ENCODE peak calls at places on chromosomes 12 and 14, in seven cellular contexts. T is HCT116, E is GM12878, P is endothelial cell of umbilical vein, V is HepG2, N is H1, L is K562. G is an unnamed sample.

GRCh38 chr12:100672075-100672592 is 98.7 kb downstream of the GAS2L3 start:
- DNase-seq in L (peak; percentile 66), T (no peak), P (peak; percentile 6), N (no peak), V (peak; percentile 24), E (no peak), G (peak; percentile 30)

GRCh38 chr12:21637985-21638891 is 19.4 kb downstream of the LDHB start:
- DNase-seq in V (no peak), E (no peak), N (no peak), P (no peak), L (no peak), T (no peak), G (no peak)

GRCh38 chr12:72010365-72010764 is 71.7 kb downstream of the TPH2 start:
- DNase-seq in N (no peak), P (no peak), V (no peak), T (no peak), L (no peak), E (no peak), G (no peak)

GRCh38 chr14:21087294-21088091 is 11.0 kb downstream of the ZNF219 start:
- DNase-seq in T (no peak), V (no peak), L (no peak), E (no peak), N (no peak), P (peak; percentile 85), G (peak; percentile 80)

GRCh38 chr12:24852420-24852819 is 96.5 kb downstream of the BCAT1 start:
- DNase-seq in E (no peak), V (no peak), P (peak; percentile 45), N (no peak), L (no peak), T (no peak), G (no peak)

GRCh38 chr14:58705066-58705465 is 67.3 kb downstream of the DACT1 start:
- DNase-seq in L (no peak), V (no peak), T (no peak), P (no peak), E (no peak), N (no peak), G (peak; percentile 21)

GRCh38 chr14:29927596-29928341 is at the start of gene PRKD1:
- DNase-seq in L (peak; percentile 71), P (peak; percentile 4), T (no peak), N (no peak), V (peak; percentile 28), E (no peak), G (peak; percentile 83)

GRCh38 chr12:3176754-3177153 is 99.6 kb downstream of the TSPAN9 start:
- DNase-seq in P (no peak), T (no peak), E (no peak), V (no peak), L (no peak), N (no peak), G (no peak)

GRCh38 chr14:49880267-49881064 is 12.4 kb upstream of the ARF6 start:
- DNase-seq in E (no peak), P (peak; percentile 13), N (no peak), L (no peak), T (no peak), V (no peak), G (no peak)

GRCh38 chr14:77198576-77198975 is 17.0 kb downstream of the TMEM63C start:
- DNase-seq in V (no peak), L (no peak), T (no peak), N (no peak), E (no peak), P (no peak), G (no peak)

GRCh38 chr12:88726806-88727722 is 146.8 kb upstream of the KITLG start:
- DNase-seq in E (no peak), N (no peak), V (no peak), T (no peak), L (no peak), P (no peak), G (no peak)

GRCh38 chr14:31420013-31420318 is 384 bp downstream of the HEATR5A start:
- DNase-seq in E (no peak), V (peak; percentile 90), N (no peak), L (peak; percentile 59), T (no peak), P (no peak), G (peak; percentile 75)

GRCh38 chr14:97005908-97006307 is 208.7 kb downstream of the VRK1 start:
- DNase-seq in L (no peak), E (no peak), T (no peak), N (no peak), P (no peak), V (no peak), G (no peak)

GRCh38 chr12:124774054-124774461 is 89.6 kb downstream of the SCARB1 start:
- DNase-seq in V (no peak), N (no peak), T (no peak), E (no peak), L (no peak), P (no peak), G (no peak)

GRCh38 chr12:5348491-5348890 is 83.4 kb upstream of the NTF3 start:
- DNase-seq in V (no peak), N (no peak), T (no peak), L (no peak), P (no peak), E (no peak), G (peak; percentile 12)

GRCh38 chr14:105537580-105538474 is 11.4 kb downstream of the TMEM121 start:
- DNase-seq in P (no peak), T (no peak), E (no peak), N (no peak), L (peak; percentile 78), V (no peak), G (peak; percentile 95)

GRCh38 chr12:122123761-122124145 is 45.2 kb downstream of the MLXIP start:
- DNase-seq in E (no peak), L (no peak), P (no peak), N (no peak), T (no peak), V (no peak), G (no peak)

GRCh38 chr14:101977311-101978071 is 13.1 kb downstream of the DYNC1H1 start:
- DNase-seq in E (no peak), N (no peak), V (no peak), P (no peak), T (no peak), L (no peak), G (no peak)

GRCh38 chr12:80053048-80053790 is 46.1 kb upstream of the OTOGL start:
- DNase-seq in V (no peak), N (no peak), L (no peak), P (peak; percentile 75), T (no peak), E (no peak), G (peak; percentile 1)

GRCh38 chr12:104223599-104224168 is 8.1 kb downstream of the TXNRD1 start:
- DNase-seq in V (no peak), P (no peak), T (no peak), L (no peak), E (no peak), N (no peak), G (no peak)

GRCh38 chr14:31261859-31262739 is 54.5 kb upstream of the HECTD1 start:
- DNase-seq in V (peak; percentile 100), N (no peak), E (peak; percentile 37), L (no peak), P (no peak), T (no peak), G (no peak)

GRCh38 chr14:33457021-33457420 is 493.9 kb downstream of the EGLN3 start:
- DNase-seq in E (no peak), P (no peak), L (no peak), N (no peak), V (no peak), T (no peak), G (no peak)

GRCh38 chr12:15227004-15227679 is 5.9 kb upstream of the RERG start:
- DNase-seq in V (peak; percentile 42), E (no peak), T (peak; percentile 42), P (peak; percentile 55), N (no peak), L (peak; percentile 9), G (peak; percentile 26)

GRCh38 chr12:5072326-5072725 is 28.6 kb downstream of the KCNA5 start:
- DNase-seq in V (no peak), N (no peak), T (no peak), P (no peak), L (no peak), E (no peak), G (no peak)

GRCh38 chr12:84113666-84114065 is 798.9 kb downstream of the SLC6A15 start:
- DNase-seq in T (no peak), P (no peak), L (no peak), E (no peak), N (no peak), V (no peak), G (no peak)

GRCh38 chr12:16096273-16096849 is 181.1 kb downstream of the SLC15A5 start:
- DNase-seq in N (no peak), V (peak; percentile 53), E (no peak), T (no peak), L (no peak), P (no peak), G (no peak)

GRCh38 chr12:29519585-29520182 is 22.2 kb upstream of the OVCH1 start:
- DNase-seq in V (peak; percentile 28), P (peak; percentile 75), L (peak; percentile 23), E (no peak), T (peak; percentile 29), N (no peak), G (peak; percentile 32)

GRCh38 chr12:91877461-91878230 is 268.0 kb downstream of the BTG1 start:
- DNase-seq in V (no peak), N (no peak), E (no peak), L (no peak), P (no peak), T (no peak), G (no peak)

GRCh38 chr12:109052415-109053323 is at the start of gene USP30:
- DNase-seq in N (peak; percentile 46), L (peak; percentile 90), E (peak; percentile 45), T (peak; percentile 76), P (peak; percentile 77), V (peak; percentile 65), G (peak; percentile 94)

GRCh38 chr12:12441891-12442461 is 85.1 kb downstream of the BORCS5 start:
- DNase-seq in V (no peak), P (no peak), L (no peak), N (no peak), T (no peak), E (no peak), G (no peak)
- H3K27ac ChIP-seq in V (peak overlapping the region; percentile 30), P (peak overlapping the region; percentile 83), L (peak overlapping the region; percentile 50), N (no peak overlapping the region), T (no peak overlapping the region), E (no peak overlapping the region), G (peak overlapping the region; percentile 75)

GRCh38 chr12:93060666-93061413 is 131.7 kb upstream of the EEA1 start:
- DNase-seq in L (peak; percentile 46), V (peak; percentile 63), N (no peak), E (peak; percentile 21), T (no peak), P (peak; percentile 56), G (peak; percentile 6)
- TF ChIP-seq MAX in L (no peak), V (no peak), N (no peak), E (no peak), T (no peak), P (no peak), G (no peak)

GRCh38 chr14:61147898-61148549 is 133.1 kb downstream of the TMEM30B start:
- DNase-seq in L (no peak), P (peak; percentile 85), N (no peak), T (peak; percentile 89), E (no peak), V (peak; percentile 57), G (no peak)
- H2AFZ ChIP-seq in L (peak overlapping the region; percentile 72), P (peak overlapping the region; percentile 60), N (peak overlapping the region; percentile 18), T (peak overlapping the region; percentile 93), E (no peak overlapping the region), V (no peak overlapping the region), G (peak overlapping the region; percentile 70)

DNA sequence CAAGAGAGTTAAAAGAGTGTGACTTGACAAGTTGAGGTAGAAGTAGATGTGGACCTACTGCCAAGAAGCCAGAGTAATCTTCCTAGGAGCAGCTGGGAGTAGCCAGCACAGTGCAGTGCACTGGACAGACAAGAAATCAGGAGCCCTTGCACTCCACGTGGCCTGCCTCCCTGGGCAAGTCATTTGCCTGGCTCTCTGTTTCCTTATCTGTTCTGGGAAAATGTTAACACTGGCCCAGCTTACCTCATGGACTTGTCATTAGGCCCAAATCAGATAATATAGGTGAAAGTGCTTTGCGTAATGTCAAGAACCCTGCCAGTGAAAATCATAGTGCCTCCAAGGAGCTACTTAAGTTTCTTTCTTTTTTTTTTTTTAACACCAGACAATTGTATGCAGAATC is 19.2 kb downstream of the SLC7A8 start:
- DNase-seq in L (no peak), E (no peak), N (no peak), T (no peak), P (no peak), V (no peak), G (no peak)
- H3K27ac ChIP-seq in L (peak overlapping the region; percentile 48), E (no peak overlapping the region), N (no peak overlapping the region), T (no peak overlapping the region), P (no peak overlapping the region), V (no peak overlapping the region), G (no peak overlapping the region)